ENCODE peak calls at places on chromosomes 4 and X, in six cellular contexts. E is neural progenitor cell, P is sigmoid colon, F is GM23248, G is OCI-LY7, O is foreskin fibroblast. X is an unnamed sample.

GRCh38 chrX:150934453-150934852 is 36.0 kb upstream of the CD99L2 start:
- DNase-seq in E (peak), P (peak), F (peak), G (no peak), O (peak), X (peak)

GRCh38 chr4:12319765-12320164 is 891.1 kb upstream of the HS3ST1 start:
- DNase-seq in E (no peak), P (no peak), F (no peak), G (no peak), O (no peak), X (no peak)

GRCh38 chrX:700936-701335 is 70.3 kb downstream of the SHOX start:
- DNase-seq in E (no peak), P (no peak), F (no peak), G (no peak), O (no peak), X (no peak)

GRCh38 chrX:53287493-53288138 is 6.2 kb upstream of the IQSEC2 start:
- DNase-seq in E (no peak), P (peak), F (peak), G (peak), O (peak), X (peak)

GRCh38 chrX:133655262-133655913 is 240.1 kb upstream of the GPC4 start:
- DNase-seq in E (no peak), P (no peak), F (peak), G (no peak), O (no peak), X (peak)

GRCh38 chr4:8855781-8856245 is 15.8 kb downstream of the HMX1 start:
- DNase-seq in E (peak), P (no peak), F (no peak), G (peak), O (no peak), X (no peak)

GRCh38 chrX:23861215-23861896 is 46.4 kb downstream of the APOO start:
- DNase-seq in E (no peak), P (no peak), F (no peak), G (no peak), O (no peak), X (no peak)

GRCh38 chrX:65932173-65933084 is 107.5 kb downstream of the VSIG4 start:
- DNase-seq in E (peak), P (no peak), F (no peak), G (peak), O (no peak), X (no peak)

GRCh38 chr4:187547281-187547680 is 448.3 kb upstream of the ZFP42 start:
- DNase-seq in E (no peak), P (no peak), F (no peak), G (no peak), O (peak), X (peak)

GRCh38 chr4:121551881-121552280 is 144.9 kb downstream of the ANXA5 start:
- DNase-seq in E (no peak), P (no peak), F (no peak), G (no peak), O (peak), X (no peak)

GRCh38 chr4:911221-911751 is 20.8 kb downstream of the GAK start:
- DNase-seq in E (no peak), P (no peak), F (no peak), G (no peak), O (no peak), X (no peak)

GRCh38 chr4:189200346-189200745 is 740.3 kb upstream of the FRG1 start:
- DNase-seq in E (no peak), P (no peak), F (no peak), G (no peak), O (no peak), X (no peak)

GRCh38 chrX:17397074-17397473 is 22.1 kb downstream of the NHS start:
- DNase-seq in E (no peak), P (no peak), F (peak), G (no peak), O (peak), X (peak)

GRCh38 chr4:143587703-143588102 is 74.2 kb downstream of the SMARCA5 start:
- DNase-seq in E (no peak), P (no peak), F (peak), G (no peak), O (no peak), X (peak)

GRCh38 chr4:60562353-60562752 is 637.8 kb upstream of the ADGRL3 start:
- DNase-seq in E (peak), P (no peak), F (no peak), G (no peak), O (no peak), X (no peak)

GRCh38 chr4:92477309-92477708 is 173.5 kb downstream of the GRID2 start:
- DNase-seq in E (no peak), P (no peak), F (no peak), G (no peak), O (no peak), X (no peak)

GRCh38 chrX:103730746-103731508 is 20.2 kb downstream of the TMEM31 start:
- DNase-seq in E (no peak), P (no peak), F (peak), G (no peak), O (peak), X (peak)

GRCh38 chr4:11765849-11766453 is 337.3 kb upstream of the HS3ST1 start:
- DNase-seq in E (peak), P (no peak), F (peak), G (peak), O (peak), X (peak)

GRCh38 chrX:110002300-110003166 is at the start of gene TMEM164:
- DNase-seq in E (peak), P (peak), F (peak), G (peak), O (peak), X (peak)

GRCh38 chr4:850323-850945 is 24.5 kb upstream of the CPLX1 start:
- DNase-seq in E (no peak), P (no peak), F (no peak), G (no peak), O (no peak), X (no peak)

GRCh38 chr4:140426610-140427103 is 791 bp downstream of the CLGN start:
- DNase-seq in E (peak), P (no peak), F (peak), G (peak), O (no peak), X (no peak)
- H3K4me3 ChIP-seq in E (peak), P (peak), F (peak), G (peak), O (peak), X (peak)

GRCh38 chr4:160492181-160492580 is 1389.3 kb downstream of the RAPGEF2 start:
- DNase-seq in E (no peak), P (no peak), F (no peak), G (no peak), O (no peak), X (no peak)
- H3K4me3 ChIP-seq in E (no peak), P (no peak), F (no peak), G (no peak), O (no peak), X (no peak)

DNA sequence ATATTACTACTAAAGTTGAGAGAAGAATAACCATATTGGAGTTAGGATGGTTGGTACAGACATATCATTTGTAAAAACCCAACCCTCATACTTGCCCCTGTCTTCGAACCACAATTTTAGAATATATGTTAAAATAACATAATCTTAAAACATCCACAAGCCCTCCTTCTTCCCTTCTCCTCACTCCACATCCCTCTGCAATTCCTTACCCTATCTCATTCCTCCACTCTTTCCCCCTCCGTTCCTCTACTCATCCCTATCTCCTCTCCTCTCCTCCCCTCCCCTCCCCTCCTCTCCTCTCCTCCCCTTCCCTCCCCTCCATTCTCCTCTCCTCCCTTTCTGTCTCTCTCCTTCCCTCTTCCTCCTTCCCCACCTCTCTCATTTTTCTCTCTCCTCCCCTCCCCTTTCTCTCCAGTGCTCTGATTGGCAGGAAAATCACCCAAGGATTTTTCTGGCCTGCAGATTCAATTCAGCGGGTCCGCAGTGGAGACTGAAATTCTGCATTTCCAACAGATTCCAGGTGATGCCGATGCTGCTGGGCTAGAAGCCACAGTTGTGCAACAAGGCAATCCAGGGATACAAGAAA is 17.4 kb upstream of the ODAM start:
- DNase-seq in E (no peak), P (no peak), F (no peak), G (no peak), O (no peak), X (no peak)
- H3K4me3 ChIP-seq in E (no peak), P (no peak), F (no peak), G (no peak), O (no peak), X (no peak)

DNA sequence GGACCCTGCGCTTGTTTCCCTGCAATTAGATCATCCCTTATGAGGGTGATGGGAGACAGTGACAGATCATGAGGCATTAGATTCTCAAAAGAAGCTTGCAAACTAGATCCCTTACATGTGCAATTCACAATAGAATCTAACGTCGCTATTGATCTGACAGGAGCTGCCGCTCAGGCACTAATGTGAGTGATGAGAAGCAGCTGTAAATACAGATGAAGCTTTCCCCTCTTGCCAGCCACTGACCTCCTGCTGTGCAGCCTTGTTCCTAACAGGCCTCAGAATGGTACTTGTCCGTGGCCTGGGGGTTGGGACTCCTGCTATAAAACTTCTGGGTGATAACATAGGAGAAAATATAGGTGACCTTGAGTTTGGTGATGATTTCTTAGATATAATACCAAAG is 1076.8 kb downstream of the PDHA2 start:
- DNase-seq in E (peak), P (no peak), F (no peak), G (no peak), O (no peak), X (no peak)
- H3K4me3 ChIP-seq in E (no peak), P (no peak), F (no peak), G (no peak), O (no peak), X (no peak)

GRCh38 chrX:151975228-151975593 is 735 bp upstream of the GABRE start:
- DNase-seq in E (no peak), P (no peak), F (no peak), G (no peak), O (no peak), X (no peak)
- H3K4me3 ChIP-seq in E (no peak), P (no peak), F (peak), G (no peak), O (peak), X (no peak)

DNA sequence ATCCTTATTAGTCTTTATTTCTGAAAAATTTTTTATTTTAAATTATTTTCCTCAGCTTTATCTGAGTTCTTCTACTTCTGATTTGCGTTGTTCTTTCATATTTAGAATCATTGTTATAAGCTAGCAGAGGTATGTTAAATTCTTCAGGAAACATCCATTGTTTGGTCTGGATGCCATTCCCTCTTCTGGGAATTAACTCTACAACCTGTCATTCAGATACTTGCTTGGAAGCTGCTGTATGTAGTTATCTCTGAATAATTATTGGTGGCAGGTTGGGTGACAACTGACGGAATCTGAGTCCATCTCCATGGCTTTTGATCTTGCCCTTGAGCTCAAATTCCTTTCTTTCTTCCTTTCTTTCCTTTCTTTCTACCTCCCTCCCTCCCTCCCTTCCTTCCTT is 61.9 kb downstream of the DDIT4L start:
- DNase-seq in E (no peak), P (no peak), F (no peak), G (no peak), O (no peak), X (no peak)
- H3K4me3 ChIP-seq in E (no peak), P (no peak), F (no peak), G (no peak), O (no peak), X (no peak)

DNA sequence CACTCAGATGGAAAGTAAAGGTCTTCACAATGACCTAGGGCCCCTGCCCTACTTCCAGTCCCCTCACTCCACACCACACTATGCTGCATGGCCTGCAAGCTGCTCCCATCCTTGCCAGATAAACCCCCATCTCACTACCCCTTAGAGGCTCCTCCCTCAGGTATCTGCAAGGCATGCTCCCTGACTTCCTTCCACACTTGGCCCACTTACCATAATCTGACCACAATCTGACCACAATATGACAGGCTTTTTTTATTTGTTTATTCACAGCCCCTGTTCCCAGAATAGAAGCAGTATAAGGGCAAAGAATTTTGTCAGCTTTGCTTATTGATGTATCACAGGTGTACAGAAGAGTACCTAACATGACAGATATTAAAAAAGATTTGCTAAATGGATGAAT is 124.7 kb downstream of the CAMK2D start:
- DNase-seq in E (no peak), P (no peak), F (peak), G (peak), O (no peak), X (no peak)
- H3K4me3 ChIP-seq in E (no peak), P (no peak), F (no peak), G (peak), O (no peak), X (peak)

GRCh38 chr4:2934077-2934812 is 29.0 kb downstream of the NOP14 start:
- DNase-seq in E (peak), P (peak), F (peak), G (peak), O (peak), X (peak)

GRCh38 chr4:2932561-2932950 is 30.6 kb downstream of the NOP14 start:
- DNase-seq in E (no peak), P (no peak), F (no peak), G (no peak), O (no peak), X (no peak)

GRCh38 chr4:2931765-2932560 is 31.2 kb downstream of the NOP14 start:
- DNase-seq in E (no peak), P (peak), F (no peak), G (peak), O (no peak), X (no peak)

GRCh38 chr4:2933566-2934076 is 29.6 kb downstream of the NOP14 start:
- DNase-seq in E (no peak), P (no peak), F (peak), G (no peak), O (no peak), X (no peak)

DNA sequence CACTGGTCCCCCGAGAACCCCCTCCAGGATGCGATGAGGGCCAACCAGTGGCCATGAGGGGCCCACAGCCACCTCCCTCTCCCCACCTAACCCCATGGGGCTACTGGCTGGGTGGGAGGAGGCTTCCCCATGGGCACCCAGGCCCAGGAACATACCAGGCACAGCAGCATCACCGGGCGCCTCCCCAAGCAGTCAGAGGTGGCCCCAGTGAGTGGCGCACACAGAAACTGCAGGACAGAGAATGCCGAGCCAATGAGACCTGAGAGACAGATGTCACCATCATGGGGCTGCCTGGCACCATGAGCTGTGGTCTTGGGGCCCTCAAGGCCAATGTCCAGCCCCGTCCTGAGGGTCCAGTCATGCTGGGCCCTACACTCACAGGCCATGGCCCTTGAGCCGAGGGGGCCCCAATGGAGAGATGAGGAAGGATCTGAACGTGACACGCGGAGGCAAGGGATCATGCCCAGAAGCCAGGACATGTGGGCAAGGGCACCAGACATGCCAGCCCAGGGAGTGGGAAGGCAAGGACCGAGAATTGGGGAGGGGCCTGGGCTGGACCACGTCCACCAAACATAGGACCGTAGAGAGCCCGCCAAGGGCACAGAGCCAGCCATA is 30.1 kb downstream of the NOP14 start:
- DNase-seq in E (no peak), P (peak), F (peak), G (no peak), O (no peak), X (no peak)
- H3K4me3 ChIP-seq in E (peak), P (no peak), F (peak), G (peak), O (peak), X (peak)

DNA sequence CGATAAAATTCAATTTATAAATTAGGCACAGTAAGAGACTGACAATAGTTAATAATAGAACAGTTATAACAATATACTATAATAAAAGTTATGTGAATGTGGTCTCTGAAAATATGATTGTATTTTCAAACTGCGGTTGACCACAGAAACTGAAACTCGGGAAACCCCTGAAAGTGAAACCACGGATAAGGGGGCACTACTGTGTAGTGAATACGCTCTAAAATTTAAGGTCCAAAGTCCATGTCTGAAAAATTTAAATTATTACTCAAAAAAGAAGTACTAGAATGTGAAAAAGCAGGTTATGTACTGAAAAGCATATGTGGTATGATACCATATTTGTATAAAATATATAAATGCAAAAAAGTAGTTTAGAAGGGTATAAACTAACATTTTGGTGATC is 1.9 kb downstream of the SMIM14 start:
- DNase-seq in E (no peak), P (no peak), F (peak), G (no peak), O (no peak), X (peak)
- H3K4me3 ChIP-seq in E (peak), P (peak), F (peak), G (no peak), O (peak), X (peak)

GRCh38 chr4:126630171-126630570 is 1002.6 kb upstream of the INTU start:
- DNase-seq in E (no peak), P (no peak), F (peak), G (no peak), O (peak), X (peak)
- H3K4me3 ChIP-seq in E (no peak), P (no peak), F (peak), G (no peak), O (peak), X (peak)

X was measured in adipocyte.